ENCODE peak calls at places on chromosomes 3 and 15, in four cellular contexts. One of them, this sample, is unnamed.

GRCh38 chr3:41308119-41308518 is 108.8 kb downstream of the CTNNB1 start:
- DNase-seq in left ventricle myocardium inferior: no peak
- DNase-seq in posterior vena cava: no peak
- DNase-seq in GM19239: no peak
- DNase-seq in this sample: no peak

GRCh38 chr15:88890495-88890894 is 4.8 kb downstream of the HAPLN3 start:
- DNase-seq in posterior vena cava: no peak
- DNase-seq in GM19239: no peak
- DNase-seq in left ventricle myocardium inferior: no peak
- DNase-seq in this sample: no peak

GRCh38 chr3:175105066-175105465 is 245.9 kb downstream of the NAALADL2 start:
- DNase-seq in GM19239: no peak
- DNase-seq in left ventricle myocardium inferior: no peak
- DNase-seq in posterior vena cava: no peak
- DNase-seq in this sample: no peak

GRCh38 chr3:118817748-118818165 is 216.9 kb downstream of the IGSF11 start:
- DNase-seq in posterior vena cava: no peak
- DNase-seq in left ventricle myocardium inferior: no peak
- DNase-seq in GM19239: peak; percentile 27
- DNase-seq in this sample: peak; percentile 22

GRCh38 chr15:77781131-77782051 is 148.7 kb upstream of the LINGO1 start:
- DNase-seq in left ventricle myocardium inferior: no peak
- DNase-seq in posterior vena cava: no peak
- DNase-seq in GM19239: no peak
- DNase-seq in this sample: no peak

GRCh38 chr3:70550723-70551319 is 238.4 kb upstream of the MDFIC2 start:
- DNase-seq in posterior vena cava: peak; percentile 92
- DNase-seq in GM19239: no peak
- DNase-seq in left ventricle myocardium inferior: peak; percentile 63
- DNase-seq in this sample: no peak

GRCh38 chr15:75024102-75024636 is 779 bp downstream of the PPCDC start:
- DNase-seq in GM19239: no peak
- DNase-seq in posterior vena cava: no peak
- DNase-seq in left ventricle myocardium inferior: no peak
- DNase-seq in this sample: no peak

GRCh38 chr15:84836859-84837258 is 19.7 kb downstream of the ALPK3 start:
- DNase-seq in posterior vena cava: no peak
- DNase-seq in GM19239: no peak
- DNase-seq in left ventricle myocardium inferior: no peak
- DNase-seq in this sample: no peak

GRCh38 chr15:64599716-64600115 is 139.3 kb downstream of the ZNF609 start:
- DNase-seq in GM19239: no peak
- DNase-seq in left ventricle myocardium inferior: no peak
- DNase-seq in posterior vena cava: no peak
- DNase-seq in this sample: no peak

GRCh38 chr3:191303596-191303995 is 25.6 kb upstream of the CCDC50 start:
- DNase-seq in GM19239: no peak
- DNase-seq in left ventricle myocardium inferior: no peak
- DNase-seq in posterior vena cava: no peak
- DNase-seq in this sample: no peak

GRCh38 chr3:112739252-112739945 is 98.5 kb upstream of the CCDC80 start:
- DNase-seq in GM19239: no peak
- DNase-seq in left ventricle myocardium inferior: no peak
- DNase-seq in posterior vena cava: no peak
- DNase-seq in this sample: no peak

GRCh38 chr15:78422571-78423340 is 15.3 kb upstream of the IREB2 start:
- DNase-seq in posterior vena cava: peak; percentile 87
- DNase-seq in left ventricle myocardium inferior: peak; percentile 60
- DNase-seq in GM19239: peak; percentile 53
- DNase-seq in this sample: peak; percentile 57

GRCh38 chr3:58536501-58537411 is at the start of gene ACOX2:
- DNase-seq in GM19239: no peak
- DNase-seq in posterior vena cava: peak; percentile 86
- DNase-seq in left ventricle myocardium inferior: peak; percentile 79
- DNase-seq in this sample: no peak

GRCh38 chr15:25725758-25726157 is 137.4 kb downstream of the ATP10A start:
- DNase-seq in posterior vena cava: peak; percentile 75
- DNase-seq in GM19239: no peak
- DNase-seq in left ventricle myocardium inferior: no peak
- DNase-seq in this sample: no peak

GRCh38 chr15:72962054-72962702 is 90.1 kb upstream of the NEO1 start:
- DNase-seq in GM19239: no peak
- DNase-seq in left ventricle myocardium inferior: no peak
- DNase-seq in posterior vena cava: no peak
- DNase-seq in this sample: no peak

GRCh38 chr15:48096813-48097212 is 24.0 kb upstream of the SLC24A5 start:
- DNase-seq in posterior vena cava: no peak
- DNase-seq in left ventricle myocardium inferior: no peak
- DNase-seq in GM19239: no peak
- DNase-seq in this sample: no peak

GRCh38 chr3:120673116-120673515 is 8.9 kb downstream of the HGD start:
- DNase-seq in posterior vena cava: no peak
- DNase-seq in GM19239: no peak
- DNase-seq in left ventricle myocardium inferior: no peak
- DNase-seq in this sample: no peak

GRCh38 chr3:52895416-52895815 is 1.9 kb downstream of the STIMATE start:
- DNase-seq in left ventricle myocardium inferior: no peak
- DNase-seq in GM19239: no peak
- DNase-seq in posterior vena cava: no peak
- DNase-seq in this sample: no peak

GRCh38 chr15:71294636-71295241 is 179.5 kb downstream of the THSD4 start:
- DNase-seq in posterior vena cava: no peak
- DNase-seq in GM19239: no peak
- DNase-seq in left ventricle myocardium inferior: no peak
- DNase-seq in this sample: no peak

GRCh38 chr3:112399064-112399463 is 66.1 kb downstream of the CD200 start:
- DNase-seq in left ventricle myocardium inferior: no peak
- DNase-seq in posterior vena cava: no peak
- DNase-seq in GM19239: no peak
- DNase-seq in this sample: no peak

GRCh38 chr3:37862219-37862711 is 585 bp downstream of the CTDSPL start:
- DNase-seq in posterior vena cava: peak; percentile 86
- DNase-seq in GM19239: no peak
- DNase-seq in left ventricle myocardium inferior: peak; percentile 58
- DNase-seq in this sample: no peak

GRCh38 chr15:48790716-48791115 is 20.2 kb downstream of the CEP152 start:
- DNase-seq in posterior vena cava: no peak
- DNase-seq in left ventricle myocardium inferior: no peak
- DNase-seq in GM19239: no peak
- DNase-seq in this sample: no peak

GRCh38 chr15:101326026-101326315 is 30.9 kb upstream of the SNRPA1 start:
- DNase-seq in left ventricle myocardium inferior: no peak
- DNase-seq in posterior vena cava: no peak
- DNase-seq in GM19239: no peak
- DNase-seq in this sample: no peak

GRCh38 chr3:15520185-15520584 is 1.3 kb downstream of the COLQ start:
- DNase-seq in posterior vena cava: no peak
- DNase-seq in GM19239: no peak
- DNase-seq in left ventricle myocardium inferior: no peak
- DNase-seq in this sample: no peak

GRCh38 chr3:152225176-152225575 is 43.6 kb upstream of the MBNL1 start:
- DNase-seq in left ventricle myocardium inferior: no peak
- DNase-seq in GM19239: no peak
- DNase-seq in posterior vena cava: no peak
- DNase-seq in this sample: no peak

GRCh38 chr3:94082412-94082937 is 19.6 kb downstream of the NSUN3 start:
- DNase-seq in posterior vena cava: no peak
- DNase-seq in GM19239: no peak
- DNase-seq in left ventricle myocardium inferior: no peak
- DNase-seq in this sample: no peak

GRCh38 chr3:38828681-38829080 is 12.7 kb upstream of the SCN10A start:
- DNase-seq in GM19239: no peak
- DNase-seq in posterior vena cava: no peak
- DNase-seq in left ventricle myocardium inferior: no peak
- DNase-seq in this sample: no peak

GRCh38 chr15:100115711-100116090 is 226.1 kb downstream of the ADAMTS17 start:
- DNase-seq in posterior vena cava: peak; percentile 83
- DNase-seq in GM19239: no peak
- DNase-seq in left ventricle myocardium inferior: no peak
- DNase-seq in this sample: no peak

GRCh38 chr3:159839561-159840379 is 148.9 kb upstream of the IL12A start:
- DNase-seq in left ventricle myocardium inferior: peak; percentile 39
- DNase-seq in GM19239: no peak
- DNase-seq in posterior vena cava: peak; percentile 78
- DNase-seq in this sample: no peak

GRCh38 chr3:11662392-11662990 is 18.8 kb upstream of the VGLL4 start:
- DNase-seq in posterior vena cava: no peak
- DNase-seq in left ventricle myocardium inferior: no peak
- DNase-seq in GM19239: no peak
- DNase-seq in this sample: no peak

GRCh38 chr3:142448424-142448823 is 587 bp upstream of the XRN1 start:
- DNase-seq in posterior vena cava: no peak
- DNase-seq in GM19239: no peak
- DNase-seq in left ventricle myocardium inferior: no peak
- DNase-seq in this sample: no peak

GRCh38 chr3:31165399-31165860 is 271.0 kb upstream of the GADL1 start:
- DNase-seq in posterior vena cava: no peak
- DNase-seq in GM19239: no peak
- DNase-seq in left ventricle myocardium inferior: no peak
- DNase-seq in this sample: no peak

This sample was measured in GM18507.